ENCODE peak calls at places on chromosomes 5 and 9, in eight cellular contexts. One of them, this sample, is unnamed.

GRCh38 chr9:64773491-64773931 is 511.5 kb downstream of the FOXD4L5 start:
- DNase-seq in aorta: peak; percentile 16
- DNase-seq in spleen: peak; percentile 62
- DNase-seq in body of pancreas: no peak
- DNase-seq in tibial nerve: no peak
- DNase-seq in uterus: no peak
- DNase-seq in OCI-LY7: peak; percentile 22
- DNase-seq in PC-9: no peak
- DNase-seq in this sample: no peak

GRCh38 chr5:110884005-110884404 is 145.2 kb downstream of the SLC25A46 start:
- DNase-seq in aorta: no peak
- DNase-seq in spleen: no peak
- DNase-seq in body of pancreas: no peak
- DNase-seq in tibial nerve: no peak
- DNase-seq in uterus: no peak
- DNase-seq in OCI-LY7: no peak
- DNase-seq in PC-9: no peak
- DNase-seq in this sample: no peak

GRCh38 chr5:3601929-3602712 is 6.5 kb downstream of the IRX1 start:
- DNase-seq in aorta: no peak
- DNase-seq in spleen: peak; percentile 70
- DNase-seq in body of pancreas: no peak
- DNase-seq in tibial nerve: no peak
- DNase-seq in uterus: no peak
- DNase-seq in OCI-LY7: no peak
- DNase-seq in PC-9: no peak
- DNase-seq in this sample: no peak

GRCh38 chr9:14158911-14159310 is 155.0 kb downstream of the NFIB start:
- DNase-seq in aorta: no peak
- DNase-seq in spleen: no peak
- DNase-seq in body of pancreas: no peak
- DNase-seq in tibial nerve: no peak
- DNase-seq in uterus: no peak
- DNase-seq in OCI-LY7: no peak
- DNase-seq in PC-9: no peak
- DNase-seq in this sample: no peak

GRCh38 chr5:148957591-148958202 is 105.2 kb downstream of the SH3TC2 start:
- DNase-seq in aorta: no peak
- DNase-seq in spleen: peak; percentile 79
- DNase-seq in body of pancreas: no peak
- DNase-seq in tibial nerve: peak; percentile 37
- DNase-seq in uterus: no peak
- DNase-seq in OCI-LY7: peak; percentile 76
- DNase-seq in PC-9: peak; percentile 35
- DNase-seq in this sample: peak; percentile 40

GRCh38 chr5:81908044-81908443 is 63.8 kb upstream of the ATG10 start:
- DNase-seq in aorta: no peak
- DNase-seq in spleen: no peak
- DNase-seq in body of pancreas: no peak
- DNase-seq in tibial nerve: no peak
- DNase-seq in uterus: no peak
- DNase-seq in OCI-LY7: no peak
- DNase-seq in PC-9: no peak
- DNase-seq in this sample: no peak

GRCh38 chr9:129027685-129028191 is 393 bp downstream of the SH3GLB2 start:
- DNase-seq in aorta: peak; percentile 87
- DNase-seq in spleen: peak; percentile 96
- DNase-seq in body of pancreas: peak; percentile 77
- DNase-seq in tibial nerve: no peak
- DNase-seq in uterus: peak; percentile 67
- DNase-seq in OCI-LY7: peak; percentile 74
- DNase-seq in PC-9: peak; percentile 60
- DNase-seq in this sample: no peak

GRCh38 chr5:756865-757345 is 27.6 kb downstream of the ZDHHC11B start:
- DNase-seq in aorta: peak; percentile 86
- DNase-seq in spleen: no peak
- DNase-seq in body of pancreas: no peak
- DNase-seq in tibial nerve: no peak
- DNase-seq in uterus: peak; percentile 8
- DNase-seq in OCI-LY7: no peak
- DNase-seq in PC-9: no peak
- DNase-seq in this sample: peak; percentile 40

GRCh38 chr5:54390015-54390414 is 65.5 kb upstream of the HSPB3 start:
- DNase-seq in aorta: no peak
- DNase-seq in spleen: no peak
- DNase-seq in body of pancreas: peak; percentile 58
- DNase-seq in tibial nerve: peak; percentile 23
- DNase-seq in uterus: no peak
- DNase-seq in OCI-LY7: no peak
- DNase-seq in PC-9: peak; percentile 53
- DNase-seq in this sample: no peak

GRCh38 chr9:522658-523057 is 308.0 kb downstream of the DOCK8 start:
- DNase-seq in aorta: no peak
- DNase-seq in spleen: no peak
- DNase-seq in body of pancreas: no peak
- DNase-seq in tibial nerve: no peak
- DNase-seq in uterus: peak; percentile 37
- DNase-seq in OCI-LY7: no peak
- DNase-seq in PC-9: no peak
- DNase-seq in this sample: no peak

GRCh38 chr5:42720242-42720641 is 36.4 kb upstream of the CCDC152 start:
- DNase-seq in aorta: no peak
- DNase-seq in spleen: no peak
- DNase-seq in body of pancreas: no peak
- DNase-seq in tibial nerve: no peak
- DNase-seq in uterus: no peak
- DNase-seq in OCI-LY7: no peak
- DNase-seq in PC-9: no peak
- DNase-seq in this sample: peak; percentile 17
- H3K4me1 ChIP-seq in aorta: no peaks in the 10 kb centered on the region
- H3K4me1 ChIP-seq in spleen: no peaks in the 10 kb centered on the region
- H3K4me1 ChIP-seq in body of pancreas: no peaks in the 10 kb centered on the region
- H3K4me1 ChIP-seq in tibial nerve: no peaks in the 10 kb centered on the region
- H3K4me1 ChIP-seq in uterus: no peaks in the 10 kb centered on the region
- H3K4me1 ChIP-seq in OCI-LY7: no peaks in the 10 kb centered on the region
- H3K4me1 ChIP-seq in PC-9: no peaks in the 10 kb centered on the region
- H3K4me1 ChIP-seq in this sample: peaks cover 34% of the 10 kb centered on the region

DNA sequence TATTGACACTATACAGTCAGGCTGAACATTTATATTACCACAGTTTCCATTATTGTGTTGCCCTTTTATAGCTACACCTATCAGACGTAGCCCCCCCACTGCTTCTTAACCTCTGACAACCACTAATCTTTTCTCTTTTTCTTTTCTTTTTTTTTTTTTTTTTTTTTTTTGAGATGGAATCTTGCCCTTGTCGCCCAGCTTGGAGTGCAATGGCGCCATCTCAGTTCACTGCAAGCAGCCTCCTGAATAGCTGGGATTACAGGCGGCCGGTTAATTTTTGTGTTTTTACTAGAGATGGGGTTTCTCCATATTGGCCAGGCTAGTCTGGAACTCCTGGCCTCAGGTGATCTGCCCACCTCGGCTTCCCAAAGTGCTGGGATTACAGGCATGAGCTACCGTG is 75.4 kb downstream of the UHRF2 start:
- DNase-seq in aorta: no peak
- DNase-seq in spleen: no peak
- DNase-seq in body of pancreas: no peak
- DNase-seq in tibial nerve: no peak
- DNase-seq in uterus: no peak
- DNase-seq in OCI-LY7: peak; percentile 13
- DNase-seq in PC-9: no peak
- DNase-seq in this sample: no peak
- H3K36me3 ChIP-seq in aorta: no peaks in the 10 kb centered on the region
- H3K36me3 ChIP-seq in spleen: peaks cover 34% of the 10 kb centered on the region
- H3K36me3 ChIP-seq in body of pancreas: peaks cover 2% of the 10 kb centered on the region
- H3K36me3 ChIP-seq in tibial nerve: peaks cover 3% of the 10 kb centered on the region
- H3K36me3 ChIP-seq in uterus: no peaks in the 10 kb centered on the region
- H3K36me3 ChIP-seq in OCI-LY7: peaks cover 83% of the 10 kb centered on the region
- H3K36me3 ChIP-seq in PC-9: peaks cover 4% of the 10 kb centered on the region
- H3K36me3 ChIP-seq in this sample: peaks cover 19% of the 10 kb centered on the region

GRCh38 chr5:90365328-90365727 is 44.2 kb downstream of the CETN3 start:
- DNase-seq in aorta: no peak
- DNase-seq in spleen: no peak
- DNase-seq in body of pancreas: no peak
- DNase-seq in tibial nerve: no peak
- DNase-seq in uterus: no peak
- DNase-seq in OCI-LY7: no peak
- DNase-seq in PC-9: no peak
- DNase-seq in this sample: no peak
- H3K4me1 ChIP-seq in aorta: no peaks in the 10 kb centered on the region
- H3K4me1 ChIP-seq in spleen: no peaks in the 10 kb centered on the region
- H3K4me1 ChIP-seq in body of pancreas: no peaks in the 10 kb centered on the region
- H3K4me1 ChIP-seq in tibial nerve: no peaks in the 10 kb centered on the region
- H3K4me1 ChIP-seq in uterus: no peaks in the 10 kb centered on the region
- H3K4me1 ChIP-seq in OCI-LY7: no peaks in the 10 kb centered on the region
- H3K4me1 ChIP-seq in PC-9: no peaks in the 10 kb centered on the region
- H3K4me1 ChIP-seq in this sample: no peaks in the 10 kb centered on the region

GRCh38 chr5:74187757-74188156 is 452.8 kb downstream of the ENC1 start:
- DNase-seq in aorta: no peak
- DNase-seq in spleen: no peak
- DNase-seq in body of pancreas: no peak
- DNase-seq in tibial nerve: no peak
- DNase-seq in uterus: no peak
- DNase-seq in OCI-LY7: no peak
- DNase-seq in PC-9: no peak
- DNase-seq in this sample: no peak

GRCh38 chr5:74184649-74185048 is 455.9 kb downstream of the ENC1 start:
- DNase-seq in aorta: no peak
- DNase-seq in spleen: no peak
- DNase-seq in body of pancreas: no peak
- DNase-seq in tibial nerve: no peak
- DNase-seq in uterus: no peak
- DNase-seq in OCI-LY7: no peak
- DNase-seq in PC-9: no peak
- DNase-seq in this sample: no peak

GRCh38 chr5:74186351-74187315 is 453.9 kb downstream of the ENC1 start:
- DNase-seq in aorta: no peak
- DNase-seq in spleen: no peak
- DNase-seq in body of pancreas: no peak
- DNase-seq in tibial nerve: no peak
- DNase-seq in uterus: no peak
- DNase-seq in OCI-LY7: no peak
- DNase-seq in PC-9: no peak
- DNase-seq in this sample: no peak

GRCh38 chr5:74185599-74185998 is 454.9 kb downstream of the ENC1 start:
- DNase-seq in aorta: no peak
- DNase-seq in spleen: no peak
- DNase-seq in body of pancreas: no peak
- DNase-seq in tibial nerve: no peak
- DNase-seq in uterus: no peak
- DNase-seq in OCI-LY7: no peak
- DNase-seq in PC-9: no peak
- DNase-seq in this sample: no peak

GRCh38 chr5:74188341-74188740 is 452.2 kb downstream of the ENC1 start:
- DNase-seq in aorta: no peak
- DNase-seq in spleen: no peak
- DNase-seq in body of pancreas: no peak
- DNase-seq in tibial nerve: no peak
- DNase-seq in uterus: no peak
- DNase-seq in OCI-LY7: no peak
- DNase-seq in PC-9: no peak
- DNase-seq in this sample: no peak
- H3K36me3 ChIP-seq in aorta: no peaks in the 10 kb centered on the region
- H3K36me3 ChIP-seq in spleen: no peaks in the 10 kb centered on the region
- H3K36me3 ChIP-seq in body of pancreas: no peaks in the 10 kb centered on the region
- H3K36me3 ChIP-seq in tibial nerve: no peaks in the 10 kb centered on the region
- H3K36me3 ChIP-seq in uterus: no peaks in the 10 kb centered on the region
- H3K36me3 ChIP-seq in OCI-LY7: no peaks in the 10 kb centered on the region
- H3K36me3 ChIP-seq in PC-9: no peaks in the 10 kb centered on the region
- H3K36me3 ChIP-seq in this sample: no peaks in the 10 kb centered on the region

GRCh38 chr5:162068931-162069330 is 1.4 kb downstream of the GABRG2 start:
- DNase-seq in aorta: no peak
- DNase-seq in spleen: no peak
- DNase-seq in body of pancreas: no peak
- DNase-seq in tibial nerve: no peak
- DNase-seq in uterus: no peak
- DNase-seq in OCI-LY7: no peak
- DNase-seq in PC-9: no peak
- DNase-seq in this sample: no peak

GRCh38 chr5:162068412-162068811 is 839 bp downstream of the GABRG2 start:
- DNase-seq in aorta: no peak
- DNase-seq in spleen: no peak
- DNase-seq in body of pancreas: peak; percentile 10
- DNase-seq in tibial nerve: no peak
- DNase-seq in uterus: no peak
- DNase-seq in OCI-LY7: peak; percentile 3
- DNase-seq in PC-9: peak; percentile 38
- DNase-seq in this sample: no peak

GRCh38 chr5:162067138-162067537 is 435 bp upstream of the GABRG2 start:
- DNase-seq in aorta: no peak
- DNase-seq in spleen: no peak
- DNase-seq in body of pancreas: no peak
- DNase-seq in tibial nerve: no peak
- DNase-seq in uterus: no peak
- DNase-seq in OCI-LY7: no peak
- DNase-seq in PC-9: no peak
- DNase-seq in this sample: no peak

DNA sequence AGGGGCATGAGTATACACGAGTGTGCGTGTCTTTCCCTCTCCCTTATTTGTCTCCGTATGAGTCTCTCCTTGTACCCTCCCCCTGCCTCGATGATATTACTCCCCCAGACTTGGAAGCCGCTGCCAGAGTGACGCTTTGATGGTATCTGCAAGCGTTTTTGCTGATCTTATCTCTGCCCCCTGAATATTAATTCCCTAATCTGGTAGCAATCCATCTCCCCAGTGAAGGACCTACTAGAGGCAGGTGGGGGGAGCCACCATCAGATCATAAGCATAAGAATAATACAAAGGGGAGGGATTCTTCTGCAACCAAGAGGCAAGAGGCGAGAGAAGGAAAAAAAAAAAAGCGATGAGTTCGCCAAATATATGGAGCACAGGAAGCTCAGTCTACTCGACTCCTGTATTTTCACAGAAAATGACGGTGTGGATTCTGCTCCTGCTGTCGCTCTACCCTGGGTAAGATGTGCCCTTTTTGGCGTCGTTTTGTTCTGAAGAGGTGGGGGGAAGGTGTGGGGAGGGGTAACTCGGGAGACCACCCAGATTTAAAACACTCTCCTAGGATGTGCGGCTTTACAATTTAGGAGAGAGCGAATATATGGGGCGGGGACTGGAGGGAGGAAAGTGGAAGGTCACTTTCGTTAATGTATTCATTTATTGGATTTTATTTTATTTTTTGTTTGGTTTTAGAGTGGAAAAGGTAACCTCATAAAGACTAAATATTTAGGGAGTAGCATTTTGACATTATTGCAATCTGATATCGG is at the start of gene GABRG2:
- DNase-seq in aorta: no peak
- DNase-seq in spleen: no peak
- DNase-seq in body of pancreas: no peak
- DNase-seq in tibial nerve: no peak
- DNase-seq in uterus: no peak
- DNase-seq in OCI-LY7: no peak
- DNase-seq in PC-9: no peak
- DNase-seq in this sample: no peak
- H3K4me1 ChIP-seq in aorta: no peaks in the 10 kb centered on the region
- H3K4me1 ChIP-seq in spleen: no peaks in the 10 kb centered on the region
- H3K4me1 ChIP-seq in body of pancreas: no peaks in the 10 kb centered on the region
- H3K4me1 ChIP-seq in tibial nerve: peaks cover 7% of the 10 kb centered on the region
- H3K4me1 ChIP-seq in uterus: no peaks in the 10 kb centered on the region
- H3K4me1 ChIP-seq in OCI-LY7: no peaks in the 10 kb centered on the region
- H3K4me1 ChIP-seq in PC-9: no peaks in the 10 kb centered on the region
- H3K4me1 ChIP-seq in this sample: no peaks in the 10 kb centered on the region